ENCODE peak calls at places on chromosomes 7 and 10, in ten cellular contexts. H is heart right ventricle, U is cardiac muscle cell, A is brain microvascular endothelial cell, D is AG09309, J is PC-9, W is Panc1, R is fibroblast of the aortic adventitia, B is neural progenitor cell, G is GM13976. F is an unnamed sample.
A peak's percentile ranks its signal among the peaks of the same experiment; 100 is the strongest.

GRCh38 chr10:128185627-128186026 is 59.4 kb upstream of the MKI67 start:
- DNase-seq in H (no peak), U (no peak), A (no peak), D (no peak), J (no peak), W (no peak), R (no peak), B (no peak), G (no peak), F (no peak)

GRCh38 chr7:91836065-91836368 is 44.5 kb downstream of the MTERF1 start:
- DNase-seq in H (no peak), U (peak; percentile 20), A (peak; percentile 57), D (no peak), J (no peak), W (no peak), R (peak; percentile 18), B (no peak), G (no peak), F (no peak)

GRCh38 chr10:4498763-4499251 is 327.2 kb upstream of the AKR1E2 start:
- DNase-seq in H (no peak), U (peak; percentile 84), A (peak; percentile 21), D (peak; percentile 86), J (no peak), W (peak; percentile 10), R (peak; percentile 96), B (no peak), G (no peak), F (no peak)

GRCh38 chr10:86345296-86346168 is 21.1 kb downstream of the GRID1 start:
- DNase-seq in H (no peak), U (no peak), A (no peak), D (no peak), J (peak; percentile 81), W (no peak), R (no peak), B (peak; percentile 50), G (no peak), F (peak; percentile 81)

GRCh38 chr10:85124592-85124991 is 796.2 kb downstream of the CCSER2 start:
- DNase-seq in H (no peak), U (no peak), A (no peak), D (no peak), J (no peak), W (no peak), R (no peak), B (no peak), G (no peak), F (no peak)

GRCh38 chr7:99469381-99470065 is 3.2 kb upstream of the ZNF789 start:
- DNase-seq in H (no peak), U (no peak), A (no peak), D (no peak), J (no peak), W (no peak), R (peak; percentile 18), B (peak; percentile 14), G (no peak), F (no peak)

GRCh38 chr7:152313879-152314604 is 121.8 kb downstream of the KMT2C start:
- DNase-seq in H (no peak), U (peak; percentile 95), A (peak; percentile 84), D (peak; percentile 49), J (peak; percentile 33), W (peak; percentile 27), R (peak; percentile 88), B (no peak), G (no peak), F (no peak)

GRCh38 chr10:33241351-33241750 is 93.1 kb downstream of the NRP1 start:
- DNase-seq in H (no peak), U (no peak), A (no peak), D (no peak), J (no peak), W (no peak), R (no peak), B (no peak), G (no peak), F (no peak)

GRCh38 chr7:37514520-37514919 is 65.9 kb upstream of the ELMO1 start:
- DNase-seq in H (no peak), U (no peak), A (no peak), D (no peak), J (no peak), W (no peak), R (no peak), B (no peak), G (no peak), F (no peak)

GRCh38 chr7:80665526-80665925 is 27.1 kb downstream of the CD36 start:
- DNase-seq in H (no peak), U (no peak), A (no peak), D (no peak), J (no peak), W (no peak), R (no peak), B (no peak), G (no peak), F (no peak)

GRCh38 chr7:42189535-42189934 is 47.5 kb downstream of the GLI3 start:
- DNase-seq in H (no peak), U (peak; percentile 33), A (no peak), D (no peak), J (no peak), W (no peak), R (peak; percentile 36), B (no peak), G (no peak), F (no peak)

GRCh38 chr7:107118109-107118900 is 50.5 kb upstream of the HBP1 start:
- DNase-seq in H (no peak), U (peak; percentile 50), A (no peak), D (no peak), J (no peak), W (no peak), R (peak; percentile 6), B (no peak), G (no peak), F (no peak)

GRCh38 chr10:79128923-79129305 is 60.1 kb downstream of the ZMIZ1 start:
- DNase-seq in H (no peak), U (no peak), A (no peak), D (no peak), J (no peak), W (no peak), R (no peak), B (no peak), G (no peak), F (no peak)

GRCh38 chr10:60098676-60099601 is 192.6 kb upstream of the CCDC6 start:
- DNase-seq in H (no peak), U (no peak), A (peak; percentile 13), D (no peak), J (no peak), W (no peak), R (no peak), B (peak; percentile 4), G (no peak), F (no peak)

GRCh38 chr10:67114945-67115344 is 189.1 kb downstream of the LRRTM3 start:
- DNase-seq in H (no peak), U (no peak), A (no peak), D (no peak), J (no peak), W (no peak), R (no peak), B (no peak), G (no peak), F (no peak)

GRCh38 chr7:151689196-151689971 is 169.7 kb upstream of the RHEB start:
- DNase-seq in H (peak; percentile 62), U (no peak), A (no peak), D (no peak), J (peak; percentile 92), W (no peak), R (no peak), B (no peak), G (no peak), F (peak; percentile 86)

GRCh38 chr7:128904381-128905197 is 5.9 kb downstream of the KCP start:
- DNase-seq in H (no peak), U (peak; percentile 69), A (peak; percentile 40), D (no peak), J (no peak), W (peak; percentile 48), R (peak; percentile 65), B (peak; percentile 71), G (peak; percentile 91), F (no peak)

GRCh38 chr7:106065560-106066500 is 46.3 kb downstream of the SYPL1 start:
- DNase-seq in H (no peak), U (no peak), A (peak; percentile 32), D (no peak), J (peak; percentile 60), W (no peak), R (no peak), B (peak; percentile 67), G (no peak), F (no peak)

DNA sequence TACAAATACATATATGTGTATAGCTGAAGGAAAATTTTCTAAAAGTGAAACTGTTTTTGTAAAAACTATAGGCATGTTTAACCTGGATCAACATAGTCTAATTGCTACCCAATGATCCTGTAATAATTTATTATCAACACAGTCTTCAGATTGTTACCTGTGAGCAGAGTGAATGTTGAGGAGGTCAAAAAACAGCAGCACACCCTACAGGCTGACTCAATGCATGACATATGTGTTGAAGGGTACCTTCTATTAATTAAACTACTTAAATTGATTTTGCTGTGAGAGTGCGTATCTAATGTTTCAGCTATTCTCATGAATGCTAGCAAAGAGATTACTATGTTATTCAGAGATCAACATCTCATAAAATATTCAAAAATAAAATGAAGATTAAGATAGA is 411.4 kb downstream of the TNS3 start:
- DNase-seq in H (no peak), U (peak; percentile 22), A (peak; percentile 5), D (no peak), J (no peak), W (no peak), R (no peak), B (no peak), G (no peak), F (no peak)
- TF ChIP-seq CTCF in H (no peak), U (peak; percentile 38), A (peak; percentile 53), D (peak; percentile 54), J (peak; percentile 60), W (peak; percentile 46), R (peak; percentile 19), B (peak; percentile 51), G (no peak), F (no peak)

GRCh38 chr10:77605466-77605865 is 32.1 kb downstream of the KCNMA1 start:
- DNase-seq in H (no peak), U (no peak), A (no peak), D (no peak), J (peak; percentile 46), W (no peak), R (no peak), B (peak; percentile 64), G (no peak), F (no peak)
- TF ChIP-seq CTCF in H (no peak), U (no peak), A (peak; percentile 50), D (peak; percentile 42), J (peak; percentile 48), W (peak; percentile 69), R (peak; percentile 14), B (peak; percentile 50), G (no peak), F (no peak)

DNA sequence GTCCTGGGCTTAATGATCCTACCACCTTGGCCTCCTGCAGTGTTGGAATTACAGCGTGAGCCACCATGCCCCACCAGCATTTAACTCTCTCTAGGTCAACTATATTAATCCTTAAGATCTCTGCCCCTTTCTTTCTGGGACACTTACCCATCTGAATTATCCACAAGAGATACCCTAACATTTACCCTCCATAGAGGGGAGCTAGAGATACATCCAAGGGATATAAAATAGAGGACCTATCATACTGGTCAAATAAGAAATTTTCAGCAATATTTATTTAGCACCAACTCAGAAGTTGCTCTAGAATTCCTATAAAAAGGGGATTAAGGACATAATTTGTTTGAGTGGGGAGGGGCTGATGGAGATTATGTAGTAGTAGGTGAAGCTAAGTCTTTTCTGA is 96.5 kb downstream of the OTUD1 start:
- DNase-seq in H (no peak), U (no peak), A (no peak), D (no peak), J (no peak), W (no peak), R (peak; percentile 26), B (no peak), G (no peak), F (no peak)
- TF ChIP-seq CTCF in H (no peak), U (no peak), A (no peak), D (no peak), J (no peak), W (no peak), R (peak; percentile 36), B (peak; percentile 18), G (no peak), F (no peak)

GRCh38 chr10:125343118-125343752 is 182.9 kb upstream of the CTBP2 start:
- DNase-seq in H (no peak), U (peak; percentile 29), A (peak; percentile 38), D (no peak), J (no peak), W (peak; percentile 10), R (peak; percentile 42), B (peak; percentile 50), G (peak; percentile 25), F (no peak)
- TF ChIP-seq CTCF in H (peak; percentile 25), U (peak; percentile 54), A (peak; percentile 77), D (peak; percentile 68), J (peak; percentile 71), W (peak; percentile 84), R (peak; percentile 69), B (peak; percentile 71), G (peak; percentile 50), F (peak; percentile 38)

F was measured in left lung.